ENCODE peak calls at places on chromosome 15, in nine cellular contexts. One of them, this sample, is unnamed.

GRCh38 chr15:50066202-50066601 is 52.8 kb downstream of the ATP8B4 start:
- DNase-seq in HFF-Myc: peak
- DNase-seq in fibroblast of villous mesenchyme: peak
- DNase-seq in HL-60: no peak
- DNase-seq in GM10248: no peak
- DNase-seq in B cell: peak
- DNase-seq in neural crest cell: no peak
- DNase-seq in GM06990: no peak
- DNase-seq in epithelial cell of esophagus: peak
- DNase-seq in this sample: no peak

GRCh38 chr15:84634228-84634837 is 19.8 kb downstream of the WDR73 start:
- DNase-seq in HFF-Myc: no peak
- DNase-seq in fibroblast of villous mesenchyme: no peak
- DNase-seq in HL-60: no peak
- DNase-seq in GM10248: no peak
- DNase-seq in B cell: no peak
- DNase-seq in neural crest cell: no peak
- DNase-seq in GM06990: no peak
- DNase-seq in epithelial cell of esophagus: no peak
- DNase-seq in this sample: no peak

GRCh38 chr15:60301024-60301423 is 96.8 kb downstream of the ANXA2 start:
- DNase-seq in HFF-Myc: no peak
- DNase-seq in fibroblast of villous mesenchyme: no peak
- DNase-seq in HL-60: no peak
- DNase-seq in GM10248: no peak
- DNase-seq in B cell: no peak
- DNase-seq in neural crest cell: no peak
- DNase-seq in GM06990: no peak
- DNase-seq in epithelial cell of esophagus: no peak
- DNase-seq in this sample: no peak

GRCh38 chr15:74854453-74854852 is 11.5 kb upstream of the ULK3 start:
- DNase-seq in HFF-Myc: no peak
- DNase-seq in fibroblast of villous mesenchyme: no peak
- DNase-seq in HL-60: no peak
- DNase-seq in GM10248: no peak
- DNase-seq in B cell: no peak
- DNase-seq in neural crest cell: no peak
- DNase-seq in GM06990: no peak
- DNase-seq in epithelial cell of esophagus: no peak
- DNase-seq in this sample: no peak

GRCh38 chr15:78131295-78132021 is at the start of gene CIB2:
- DNase-seq in HFF-Myc: no peak
- DNase-seq in fibroblast of villous mesenchyme: peak
- DNase-seq in HL-60: peak
- DNase-seq in GM10248: peak
- DNase-seq in B cell: peak
- DNase-seq in neural crest cell: peak
- DNase-seq in GM06990: peak
- DNase-seq in epithelial cell of esophagus: peak
- DNase-seq in this sample: peak

GRCh38 chr15:73564255-73564654 is 68.9 kb downstream of the NPTN start:
- DNase-seq in HFF-Myc: peak
- DNase-seq in fibroblast of villous mesenchyme: peak
- DNase-seq in HL-60: peak
- DNase-seq in GM10248: no peak
- DNase-seq in B cell: no peak
- DNase-seq in neural crest cell: no peak
- DNase-seq in GM06990: no peak
- DNase-seq in epithelial cell of esophagus: peak
- DNase-seq in this sample: no peak

GRCh38 chr15:77499087-77499765 is 78.5 kb downstream of the HMG20A start:
- DNase-seq in HFF-Myc: no peak
- DNase-seq in fibroblast of villous mesenchyme: no peak
- DNase-seq in HL-60: no peak
- DNase-seq in GM10248: no peak
- DNase-seq in B cell: no peak
- DNase-seq in neural crest cell: no peak
- DNase-seq in GM06990: no peak
- DNase-seq in epithelial cell of esophagus: no peak
- DNase-seq in this sample: no peak

GRCh38 chr15:27490867-27491595 is 520.0 kb downstream of the GABRG3 start:
- DNase-seq in HFF-Myc: no peak
- DNase-seq in fibroblast of villous mesenchyme: no peak
- DNase-seq in HL-60: no peak
- DNase-seq in GM10248: no peak
- DNase-seq in B cell: no peak
- DNase-seq in neural crest cell: no peak
- DNase-seq in GM06990: no peak
- DNase-seq in epithelial cell of esophagus: no peak
- DNase-seq in this sample: no peak

GRCh38 chr15:99717129-99718024 is 15.9 kb downstream of the LYSMD4 start:
- DNase-seq in HFF-Myc: no peak
- DNase-seq in fibroblast of villous mesenchyme: no peak
- DNase-seq in HL-60: no peak
- DNase-seq in GM10248: peak
- DNase-seq in B cell: no peak
- DNase-seq in neural crest cell: no peak
- DNase-seq in GM06990: no peak
- DNase-seq in epithelial cell of esophagus: no peak
- DNase-seq in this sample: peak

GRCh38 chr15:52652984-52653383 is 26.2 kb downstream of the ATOSA start:
- DNase-seq in HFF-Myc: peak
- DNase-seq in fibroblast of villous mesenchyme: peak
- DNase-seq in HL-60: no peak
- DNase-seq in GM10248: no peak
- DNase-seq in B cell: no peak
- DNase-seq in neural crest cell: no peak
- DNase-seq in GM06990: no peak
- DNase-seq in epithelial cell of esophagus: peak
- DNase-seq in this sample: no peak

GRCh38 chr15:74580538-74581350 is 34.9 kb upstream of the CLK3 start:
- DNase-seq in HFF-Myc: no peak
- DNase-seq in fibroblast of villous mesenchyme: no peak
- DNase-seq in HL-60: no peak
- DNase-seq in GM10248: no peak
- DNase-seq in B cell: no peak
- DNase-seq in neural crest cell: no peak
- DNase-seq in GM06990: no peak
- DNase-seq in epithelial cell of esophagus: peak
- DNase-seq in this sample: no peak

GRCh38 chr15:89179966-89180875 is 41.2 kb downstream of the RLBP1 start:
- DNase-seq in HFF-Myc: no peak
- DNase-seq in fibroblast of villous mesenchyme: peak
- DNase-seq in HL-60: no peak
- DNase-seq in GM10248: no peak
- DNase-seq in B cell: no peak
- DNase-seq in neural crest cell: no peak
- DNase-seq in GM06990: peak
- DNase-seq in epithelial cell of esophagus: no peak
- DNase-seq in this sample: no peak

GRCh38 chr15:34365073-34365825 is 1.7 kb downstream of the LPCAT4 start:
- DNase-seq in HFF-Myc: no peak
- DNase-seq in fibroblast of villous mesenchyme: no peak
- DNase-seq in HL-60: no peak
- DNase-seq in GM10248: no peak
- DNase-seq in B cell: no peak
- DNase-seq in neural crest cell: no peak
- DNase-seq in GM06990: no peak
- DNase-seq in epithelial cell of esophagus: no peak
- DNase-seq in this sample: peak

GRCh38 chr15:53978248-53978906 is at the start of gene UNC13C:
- DNase-seq in HFF-Myc: no peak
- DNase-seq in fibroblast of villous mesenchyme: no peak
- DNase-seq in HL-60: no peak
- DNase-seq in GM10248: no peak
- DNase-seq in B cell: no peak
- DNase-seq in neural crest cell: peak
- DNase-seq in GM06990: peak
- DNase-seq in epithelial cell of esophagus: peak
- DNase-seq in this sample: no peak

GRCh38 chr15:64915518-64916227 is 4.0 kb downstream of the ANKDD1A start:
- DNase-seq in HFF-Myc: no peak
- DNase-seq in fibroblast of villous mesenchyme: no peak
- DNase-seq in HL-60: no peak
- DNase-seq in GM10248: no peak
- DNase-seq in B cell: no peak
- DNase-seq in neural crest cell: no peak
- DNase-seq in GM06990: no peak
- DNase-seq in epithelial cell of esophagus: no peak
- DNase-seq in this sample: no peak

GRCh38 chr15:64919721-64920120 is 8.0 kb downstream of the ANKDD1A start:
- DNase-seq in HFF-Myc: no peak
- DNase-seq in fibroblast of villous mesenchyme: no peak
- DNase-seq in HL-60: no peak
- DNase-seq in GM10248: no peak
- DNase-seq in B cell: no peak
- DNase-seq in neural crest cell: no peak
- DNase-seq in GM06990: no peak
- DNase-seq in epithelial cell of esophagus: no peak
- DNase-seq in this sample: no peak

GRCh38 chr15:64912926-64913325 is 1.2 kb downstream of the ANKDD1A start:
- DNase-seq in HFF-Myc: no peak
- DNase-seq in fibroblast of villous mesenchyme: no peak
- DNase-seq in HL-60: no peak
- DNase-seq in GM10248: no peak
- DNase-seq in B cell: no peak
- DNase-seq in neural crest cell: no peak
- DNase-seq in GM06990: no peak
- DNase-seq in epithelial cell of esophagus: no peak
- DNase-seq in this sample: no peak

GRCh38 chr15:64917211-64917610 is 5.5 kb downstream of the ANKDD1A start:
- DNase-seq in HFF-Myc: no peak
- DNase-seq in fibroblast of villous mesenchyme: no peak
- DNase-seq in HL-60: no peak
- DNase-seq in GM10248: no peak
- DNase-seq in B cell: no peak
- DNase-seq in neural crest cell: no peak
- DNase-seq in GM06990: no peak
- DNase-seq in epithelial cell of esophagus: no peak
- DNase-seq in this sample: no peak

GRCh38 chr15:64916365-64916764 is 4.7 kb downstream of the ANKDD1A start:
- DNase-seq in HFF-Myc: no peak
- DNase-seq in fibroblast of villous mesenchyme: no peak
- DNase-seq in HL-60: no peak
- DNase-seq in GM10248: no peak
- DNase-seq in B cell: no peak
- DNase-seq in neural crest cell: no peak
- DNase-seq in GM06990: no peak
- DNase-seq in epithelial cell of esophagus: no peak
- DNase-seq in this sample: no peak
- TF ChIP-seq CTCF in HFF-Myc: no peak
- TF ChIP-seq CTCF in fibroblast of villous mesenchyme: no peak
- TF ChIP-seq CTCF in HL-60: no peak
- TF ChIP-seq CTCF in GM10248: no peak
- TF ChIP-seq CTCF in B cell: no peak
- TF ChIP-seq CTCF in neural crest cell: no peak
- TF ChIP-seq CTCF in GM06990: no peak
- TF ChIP-seq CTCF in epithelial cell of esophagus: no peak
- TF ChIP-seq CTCF in this sample: no peak

DNA sequence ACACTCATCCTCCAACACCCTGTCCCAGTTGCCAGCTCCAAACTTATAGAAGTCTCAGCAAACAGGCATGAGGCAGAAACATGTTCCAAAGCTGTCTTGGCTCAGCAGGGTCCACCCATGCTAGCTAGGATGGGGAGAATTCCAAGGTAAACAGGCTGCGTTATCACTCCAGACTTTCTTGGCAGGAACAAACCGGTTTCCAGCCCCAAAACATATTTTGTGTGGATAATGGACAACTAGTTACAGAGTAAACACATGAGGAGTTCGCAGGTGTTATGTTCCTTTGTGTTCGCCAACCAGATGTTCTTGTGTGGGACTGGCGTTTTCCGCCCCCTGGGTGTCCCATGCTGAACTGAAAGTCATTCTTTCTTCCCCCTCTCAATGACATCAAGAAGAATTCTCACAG is 396.9 kb upstream of the RGMA start:
- DNase-seq in HFF-Myc: no peak
- DNase-seq in fibroblast of villous mesenchyme: no peak
- DNase-seq in HL-60: no peak
- DNase-seq in GM10248: no peak
- DNase-seq in B cell: no peak
- DNase-seq in neural crest cell: no peak
- DNase-seq in GM06990: no peak
- DNase-seq in epithelial cell of esophagus: no peak
- DNase-seq in this sample: no peak
- TF ChIP-seq CTCF in HFF-Myc: no peak
- TF ChIP-seq CTCF in fibroblast of villous mesenchyme: no peak
- TF ChIP-seq CTCF in HL-60: no peak
- TF ChIP-seq CTCF in GM10248: no peak
- TF ChIP-seq CTCF in B cell: no peak
- TF ChIP-seq CTCF in neural crest cell: no peak
- TF ChIP-seq CTCF in GM06990: no peak
- TF ChIP-seq CTCF in epithelial cell of esophagus: no peak
- TF ChIP-seq CTCF in this sample: no peak

DNA sequence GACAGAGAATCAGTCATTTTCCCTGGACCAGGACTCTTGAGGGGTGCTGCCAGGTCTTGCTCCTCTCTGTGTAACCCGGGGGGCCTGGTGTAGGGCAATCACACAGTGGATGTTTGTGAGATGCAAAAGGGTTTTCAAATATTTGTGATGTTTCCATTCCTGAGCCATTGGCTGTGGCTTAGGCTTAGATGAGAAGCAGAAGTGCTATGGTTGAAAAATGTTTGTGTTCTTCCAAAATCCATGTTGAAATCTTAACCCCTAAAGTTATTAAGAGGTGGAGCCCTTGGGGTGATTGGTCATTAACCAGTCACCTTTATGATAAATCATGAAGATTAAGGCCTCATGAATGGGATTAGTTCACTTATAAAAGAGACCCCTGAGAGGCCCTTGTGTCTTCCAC is 36.5 kb downstream of the CORO2B start:
- DNase-seq in HFF-Myc: no peak
- DNase-seq in fibroblast of villous mesenchyme: peak
- DNase-seq in HL-60: no peak
- DNase-seq in GM10248: no peak
- DNase-seq in B cell: no peak
- DNase-seq in neural crest cell: no peak
- DNase-seq in GM06990: no peak
- DNase-seq in epithelial cell of esophagus: no peak
- DNase-seq in this sample: no peak
- TF ChIP-seq CTCF in HFF-Myc: no peak
- TF ChIP-seq CTCF in fibroblast of villous mesenchyme: no peak
- TF ChIP-seq CTCF in HL-60: no peak
- TF ChIP-seq CTCF in GM10248: no peak
- TF ChIP-seq CTCF in B cell: no peak
- TF ChIP-seq CTCF in neural crest cell: no peak
- TF ChIP-seq CTCF in GM06990: no peak
- TF ChIP-seq CTCF in epithelial cell of esophagus: no peak
- TF ChIP-seq CTCF in this sample: no peak

DNA sequence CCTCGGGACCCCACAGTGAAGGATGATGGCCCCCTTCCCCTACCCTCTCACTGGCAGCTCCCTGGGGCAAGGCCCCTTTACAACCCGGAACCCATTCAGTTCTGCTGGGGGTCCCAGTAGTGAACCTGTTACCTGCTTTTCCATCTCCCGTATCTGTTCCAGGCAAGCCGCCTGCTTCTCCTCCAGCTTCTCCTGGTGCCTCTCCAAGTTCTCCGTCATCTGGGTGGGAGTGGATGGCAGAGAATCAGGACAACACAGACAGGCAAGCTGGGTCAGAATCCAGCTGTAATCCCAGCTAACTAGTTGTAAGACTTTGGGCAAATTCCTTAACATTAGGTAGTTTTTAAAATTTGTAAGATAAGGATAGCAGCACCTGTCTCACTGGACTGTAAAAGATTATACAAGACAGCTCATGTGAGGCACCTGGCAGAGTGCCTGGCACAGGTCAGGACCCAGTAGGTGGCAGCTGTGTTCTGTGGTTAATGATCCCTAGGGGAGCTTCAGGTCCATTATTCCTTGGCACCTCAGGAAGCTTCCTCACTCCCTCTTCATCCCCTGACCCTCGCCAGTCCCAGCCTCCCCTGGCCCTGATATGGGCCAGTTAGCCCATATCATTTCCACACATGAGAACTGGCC is 6.4 kb upstream of the ANKRD63 start:
- DNase-seq in HFF-Myc: no peak
- DNase-seq in fibroblast of villous mesenchyme: no peak
- DNase-seq in HL-60: no peak
- DNase-seq in GM10248: no peak
- DNase-seq in B cell: no peak
- DNase-seq in neural crest cell: no peak
- DNase-seq in GM06990: no peak
- DNase-seq in epithelial cell of esophagus: peak
- DNase-seq in this sample: no peak
- TF ChIP-seq CTCF in HFF-Myc: no peak
- TF ChIP-seq CTCF in fibroblast of villous mesenchyme: no peak
- TF ChIP-seq CTCF in HL-60: no peak
- TF ChIP-seq CTCF in GM10248: no peak
- TF ChIP-seq CTCF in B cell: no peak
- TF ChIP-seq CTCF in neural crest cell: no peak
- TF ChIP-seq CTCF in GM06990: no peak
- TF ChIP-seq CTCF in epithelial cell of esophagus: no peak
- TF ChIP-seq CTCF in this sample: no peak

This sample was measured in GM13977.